ENCODE peak calls at places on chromosomes 12 and 14, in seven cellular contexts. B is tibial nerve, I is IMR-90, Z is ovary, A is stomach, M is gastrocnemius medialis, X is endothelial cell of umbilical vein. T is an unnamed sample. For H3K4me1, the result is how much of the 10 kb centered on the place peaks cover.

GRCh38 chr12:65905941-65906471 is 81.7 kb downstream of the HMGA2 start:
- DNase-seq in Z (no peak), B (no peak), I (no peak), X (no peak), A (no peak), M (no peak), T (no peak)

GRCh38 chr14:99579903-99580570 is 24.0 kb downstream of the CCDC85C start:
- DNase-seq in M (no peak), A (peak), B (no peak), Z (no peak), X (peak), I (peak), T (no peak)

GRCh38 chr12:50003595-50003994 is 21.7 kb downstream of the RACGAP1 start:
- DNase-seq in I (peak), X (peak), B (no peak), Z (no peak), A (no peak), M (no peak), T (no peak)

GRCh38 chr14:73754911-73755360 is 40.8 kb upstream of the PNMA1 start:
- DNase-seq in M (peak), A (peak), B (peak), I (peak), X (peak), Z (peak), T (peak)

GRCh38 chr12:132393991-132394949 is 64.9 kb upstream of the GALNT9 start:
- DNase-seq in X (no peak), A (no peak), B (no peak), Z (peak), M (no peak), I (no peak), T (no peak)

GRCh38 chr14:104876251-104876699 is 11.2 kb downstream of the CEP170B start:
- DNase-seq in B (no peak), I (peak), M (no peak), Z (no peak), A (no peak), X (no peak), T (peak)

GRCh38 chr12:107760207-107760816 is 625 bp downstream of the PRDM4 start:
- DNase-seq in M (no peak), A (no peak), B (peak), X (peak), I (peak), Z (peak), T (peak)

GRCh38 chr12:40820794-40821484 is 128.7 kb downstream of the CNTN1 start:
- DNase-seq in I (no peak), Z (no peak), M (no peak), B (no peak), X (no peak), A (no peak), T (no peak)

GRCh38 chr12:2248087-2248900 is 195.5 kb downstream of the CACNA1C start:
- DNase-seq in X (no peak), Z (no peak), I (peak), M (no peak), B (no peak), A (no peak), T (no peak)

GRCh38 chr12:47686645-47687240 is 19.1 kb downstream of the RPAP3 start:
- DNase-seq in M (no peak), X (peak), I (peak), Z (no peak), B (no peak), A (no peak), T (peak)

DNA sequence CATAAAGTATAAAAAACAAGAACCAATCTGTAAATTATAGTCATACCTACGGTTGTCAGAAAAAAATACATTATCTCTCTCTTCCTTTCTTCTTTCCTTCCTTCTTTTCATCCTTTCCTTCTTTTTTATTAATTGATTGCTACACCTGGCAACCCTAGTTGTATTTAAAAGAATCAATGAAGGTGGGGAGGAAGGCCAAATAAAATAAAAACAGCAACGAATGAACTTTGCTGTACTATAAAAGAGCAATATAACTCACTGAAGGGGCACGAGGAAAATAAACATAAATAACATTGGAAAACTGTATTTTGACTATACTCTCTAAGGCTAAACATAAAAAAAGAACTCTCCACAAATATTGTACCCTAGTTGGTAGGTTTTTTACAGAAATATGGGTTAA is 898.2 kb upstream of the USP15 start:
- DNase-seq in M (no peak), X (no peak), A (no peak), B (no peak), I (no peak), Z (no peak), T (no peak)
- H3K4me1 ChIP-seq in M (under half), X (under half), A (under half), B (under half), I (under half), Z (under half), T (under half)

DNA sequence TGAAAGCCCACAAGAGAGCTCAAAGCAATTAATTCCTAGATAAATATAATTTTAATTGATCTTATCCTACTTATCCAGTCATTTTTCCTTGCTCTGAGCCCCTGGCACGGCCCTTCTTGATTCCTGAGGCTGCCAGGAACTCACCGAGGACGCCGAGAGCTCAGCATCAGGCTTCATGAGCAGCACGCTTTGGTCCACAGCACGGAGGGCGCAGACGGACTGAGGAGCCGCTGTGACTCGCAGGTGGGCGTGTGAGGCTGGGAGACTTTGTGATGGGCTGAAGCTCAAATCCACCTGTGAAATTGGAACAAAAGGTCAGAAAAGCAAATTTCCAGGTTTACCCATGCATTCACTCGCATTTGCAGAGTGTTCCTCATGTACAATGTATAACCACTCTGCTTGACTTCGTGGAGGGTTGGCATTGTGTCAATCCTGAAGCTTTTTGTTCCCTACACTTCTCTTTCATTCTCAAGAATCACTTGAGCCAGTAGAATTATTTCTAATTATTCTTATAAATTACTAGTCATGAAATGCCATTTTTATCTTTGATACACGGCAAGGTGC is 17.2 kb downstream of the A2M start:
- DNase-seq in X (no peak), Z (no peak), B (no peak), M (no peak), A (no peak), I (no peak), T (no peak)
- TF ChIP-seq POLR2A in X (no peak), Z (no peak), B (no peak), M (no peak), A (no peak), I (no peak), T (no peak)

GRCh38 chr12:28192145-28192544 is 1.9 kb downstream of the CCDC91 start:
- DNase-seq in A (no peak), B (no peak), M (no peak), I (no peak), Z (no peak), X (no peak), T (no peak)
- H3K4me3 ChIP-seq in A (no peak), B (no peak), M (no peak), I (no peak), Z (no peak), X (no peak), T (no peak)

DNA sequence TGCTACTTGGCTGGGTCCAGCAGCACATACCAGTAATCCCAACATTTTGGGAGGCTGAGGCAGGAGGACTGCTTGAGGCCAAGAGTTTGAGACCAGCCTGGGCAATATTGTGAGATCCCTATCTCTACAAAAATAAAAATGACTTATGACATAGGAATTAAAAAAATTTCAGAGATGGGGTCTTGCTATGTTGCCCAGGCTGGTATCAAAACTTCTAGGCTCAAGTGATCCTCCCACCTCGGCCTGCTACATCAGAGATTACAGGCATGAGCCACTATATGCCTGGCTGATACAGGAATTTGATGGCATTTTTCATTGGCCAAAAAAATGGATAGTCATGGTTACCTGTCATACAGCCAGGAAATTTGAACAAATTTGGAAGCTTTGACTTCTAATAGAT is 54.6 kb downstream of the ZC3H14 start:
- DNase-seq in X (no peak), Z (no peak), A (no peak), B (no peak), M (no peak), I (no peak), T (no peak)
- H3K4me1 ChIP-seq in X (under half), Z (under half), A (under half), B (under half), M (under half), I (under half), T (under half)